ENCODE peak calls at places on chromosomes 12 and 14, in ten cellular contexts. A is suprapubic skin, L is ovary, Z is K562, Q is sigmoid colon, W is A549, F is stomach, Y is transverse colon, N is HepG2, O is GM12878. V is an unnamed sample.

GRCh38 chr12:32964981-32965585 is 68.5 kb upstream of the PKP2 start:
- DNase-seq in A (no peak), L (no peak), Z (no peak), Q (no peak), W (no peak), F (no peak), Y (no peak), N (no peak), O (no peak), V (no peak)

GRCh38 chr12:108338915-108339657 is at the start of gene CMKLR1:
- DNase-seq in A (peak), L (peak), Z (peak), Q (peak), W (no peak), F (no peak), Y (peak), N (no peak), O (no peak), V (no peak)

GRCh38 chr14:70897475-70897874 is 9.8 kb upstream of the PCNX1 start:
- DNase-seq in A (no peak), L (no peak), Z (no peak), Q (no peak), W (no peak), F (no peak), Y (no peak), N (no peak), O (no peak), V (no peak)

GRCh38 chr12:47801904-47802246 is 17.8 kb downstream of the HDAC7 start:
- DNase-seq in A (no peak), L (no peak), Z (no peak), Q (no peak), W (no peak), F (no peak), Y (no peak), N (no peak), O (no peak), V (no peak)

GRCh38 chr14:60640859-60641721 is 8.2 kb downstream of the SIX1 start:
- DNase-seq in A (no peak), L (no peak), Z (no peak), Q (no peak), W (no peak), F (no peak), Y (no peak), N (no peak), O (no peak), V (no peak)

GRCh38 chr12:16389594-16389993 is 42.1 kb downstream of the MGST1 start:
- DNase-seq in A (no peak), L (no peak), Z (no peak), Q (no peak), W (no peak), F (no peak), Y (no peak), N (no peak), O (no peak), V (no peak)

GRCh38 chr12:47838286-47838931 is 18.7 kb upstream of the HDAC7 start:
- DNase-seq in A (peak), L (peak), Z (peak), Q (no peak), W (peak), F (no peak), Y (no peak), N (peak), O (no peak), V (peak)

GRCh38 chr12:94187351-94187750 is 39.0 kb downstream of the PLXNC1 start:
- DNase-seq in A (no peak), L (no peak), Z (no peak), Q (no peak), W (no peak), F (no peak), Y (no peak), N (no peak), O (no peak), V (no peak)

GRCh38 chr14:93727917-93728650 is 60.2 kb downstream of the PRIMA1 start:
- DNase-seq in A (no peak), L (peak), Z (no peak), Q (no peak), W (no peak), F (no peak), Y (no peak), N (no peak), O (no peak), V (no peak)

GRCh38 chr12:54262403-54262925 is 17.5 kb downstream of the CBX5 start:
- DNase-seq in A (no peak), L (no peak), Z (peak), Q (no peak), W (peak), F (no peak), Y (no peak), N (no peak), O (no peak), V (no peak)

GRCh38 chr12:126891789-126892188 is 1375.2 kb upstream of the TMEM132C start:
- DNase-seq in A (no peak), L (no peak), Z (peak), Q (no peak), W (peak), F (no peak), Y (no peak), N (no peak), O (no peak), V (no peak)

GRCh38 chr12:32125455-32126084 is 18.9 kb downstream of the BICD1 start:
- DNase-seq in A (no peak), L (no peak), Z (no peak), Q (no peak), W (no peak), F (no peak), Y (no peak), N (no peak), O (no peak), V (no peak)

GRCh38 chr14:98900236-98900635 is 371.8 kb downstream of the BCL11B start:
- DNase-seq in A (no peak), L (no peak), Z (no peak), Q (peak), W (no peak), F (no peak), Y (no peak), N (no peak), O (no peak), V (no peak)

GRCh38 chr12:40577834-40578233 is 114.4 kb upstream of the CNTN1 start:
- DNase-seq in A (no peak), L (no peak), Z (no peak), Q (no peak), W (no peak), F (no peak), Y (no peak), N (no peak), O (no peak), V (no peak)

GRCh38 chr12:83823386-83824045 is 1089.1 kb downstream of the SLC6A15 start:
- DNase-seq in A (no peak), L (no peak), Z (no peak), Q (no peak), W (peak), F (peak), Y (peak), N (peak), O (no peak), V (no peak)

GRCh38 chr14:33035795-33036194 is 97.1 kb downstream of the NPAS3 start:
- DNase-seq in A (no peak), L (no peak), Z (no peak), Q (no peak), W (no peak), F (no peak), Y (no peak), N (no peak), O (no peak), V (no peak)

GRCh38 chr12:72349491-72349890 is 77.3 kb downstream of the TRHDE start:
- DNase-seq in A (no peak), L (no peak), Z (no peak), Q (no peak), W (no peak), F (no peak), Y (no peak), N (no peak), O (no peak), V (no peak)

GRCh38 chr12:95072900-95073697 is at the start of gene NR2C1:
- DNase-seq in A (peak), L (peak), Z (peak), Q (peak), W (peak), F (peak), Y (peak), N (peak), O (peak), V (peak)

GRCh38 chr14:31449971-31450610 is 7.2 kb downstream of the DTD2 start:
- DNase-seq in A (no peak), L (no peak), Z (peak), Q (no peak), W (peak), F (no peak), Y (no peak), N (peak), O (no peak), V (no peak)

GRCh38 chr12:57604454-57605307 is at the start of gene DTX3:
- DNase-seq in A (no peak), L (peak), Z (no peak), Q (peak), W (no peak), F (no peak), Y (no peak), N (no peak), O (no peak), V (no peak)
- TF ChIP-seq EP300 in A (no peak), L (no peak), Z (no peak), Q (no peak), W (no peak), F (no peak), Y (no peak), N (no peak), O (no peak), V (no peak)

GRCh38 chr14:39268393-39268792 is 34.7 kb downstream of the MIA2 start:
- DNase-seq in A (no peak), L (no peak), Z (no peak), Q (no peak), W (peak), F (no peak), Y (no peak), N (peak), O (no peak), V (no peak)
- TF ChIP-seq EP300 in A (no peak), L (no peak), Z (no peak), Q (no peak), W (no peak), F (no peak), Y (no peak), N (no peak), O (no peak), V (no peak)

DNA sequence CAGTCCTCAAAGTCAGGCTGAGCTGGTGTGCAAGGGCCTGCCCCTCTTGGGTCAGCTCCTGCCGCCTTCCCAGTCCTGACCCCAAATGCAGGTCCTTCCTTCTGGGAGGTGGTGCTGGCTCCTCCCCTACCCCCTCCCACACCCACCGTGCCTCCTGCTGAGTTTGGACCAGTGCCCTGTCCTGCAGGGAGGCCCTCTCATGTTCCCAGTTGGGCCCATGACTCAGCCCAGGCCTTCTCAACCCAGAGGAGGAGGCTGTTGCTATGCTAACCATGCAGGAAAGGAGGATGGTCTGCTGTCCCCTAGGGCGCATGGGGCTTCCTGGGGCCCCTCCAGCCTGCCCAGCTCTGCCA is 4.4 kb downstream of the ZBTB42 start:
- DNase-seq in A (no peak), L (peak), Z (peak), Q (no peak), W (peak), F (peak), Y (no peak), N (no peak), O (no peak), V (no peak)
- TF ChIP-seq EP300 in A (no peak), L (no peak), Z (no peak), Q (no peak), W (no peak), F (no peak), Y (no peak), N (no peak), O (no peak), V (no peak)

DNA sequence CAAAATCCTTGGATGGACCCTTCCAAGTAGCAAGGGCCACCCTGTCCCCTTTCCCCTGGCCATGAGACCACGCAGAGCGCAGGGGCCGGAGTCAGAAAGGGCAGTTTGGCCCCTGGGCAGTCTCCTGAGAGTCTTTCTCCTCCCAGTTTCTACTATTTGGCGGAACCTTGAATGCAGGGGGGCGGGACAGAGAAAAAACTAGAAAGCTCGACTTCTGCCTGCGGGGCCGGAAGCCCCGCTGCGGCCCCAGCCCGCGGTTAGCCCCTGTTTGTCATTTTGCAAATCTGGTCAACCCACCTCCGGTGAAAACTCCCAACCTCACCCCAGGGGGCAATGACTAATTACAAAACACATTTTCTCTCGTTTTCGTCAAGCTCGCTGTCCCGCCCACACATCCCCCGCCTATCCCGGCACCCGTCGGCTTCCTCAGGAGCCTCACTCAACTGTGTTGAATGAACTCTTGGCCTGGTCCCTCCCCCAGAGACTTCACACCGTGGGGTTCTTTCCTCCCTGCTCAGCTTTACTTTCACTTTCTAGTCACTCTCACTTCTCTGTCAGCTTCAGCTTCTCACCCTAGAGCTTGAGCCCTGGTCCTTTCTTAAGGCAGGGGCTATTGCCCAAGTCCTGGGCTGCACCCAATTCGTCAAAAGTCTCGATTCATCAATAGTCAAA is 66.7 kb downstream of the IRF2BPL start:
- DNase-seq in A (peak), L (peak), Z (peak), Q (peak), W (peak), F (peak), Y (peak), N (peak), O (peak), V (peak)
- TF ChIP-seq EP300 in A (no peak), L (no peak), Z (peak), Q (no peak), W (peak), F (no peak), Y (no peak), N (no peak), O (peak), V (peak)

GRCh38 chr12:77741974-77742517 is 88.6 kb upstream of the NAV3 start:
- DNase-seq in A (no peak), L (no peak), Z (no peak), Q (no peak), W (no peak), F (no peak), Y (no peak), N (peak), O (no peak), V (no peak)

GRCh38 chr12:77751939-77752338 is 78.8 kb upstream of the NAV3 start:
- DNase-seq in A (no peak), L (no peak), Z (no peak), Q (no peak), W (no peak), F (no peak), Y (no peak), N (no peak), O (no peak), V (no peak)

GRCh38 chr12:77742631-77743030 is 88.1 kb upstream of the NAV3 start:
- DNase-seq in A (no peak), L (no peak), Z (no peak), Q (no peak), W (peak), F (no peak), Y (no peak), N (peak), O (no peak), V (no peak)

GRCh38 chr12:77746108-77746507 is 84.6 kb upstream of the NAV3 start:
- DNase-seq in A (no peak), L (no peak), Z (no peak), Q (no peak), W (no peak), F (no peak), Y (no peak), N (no peak), O (peak), V (no peak)
- TF ChIP-seq EP300 in A (no peak), L (no peak), Z (no peak), Q (no peak), W (no peak), F (no peak), Y (no peak), N (no peak), O (peak), V (no peak)

DNA sequence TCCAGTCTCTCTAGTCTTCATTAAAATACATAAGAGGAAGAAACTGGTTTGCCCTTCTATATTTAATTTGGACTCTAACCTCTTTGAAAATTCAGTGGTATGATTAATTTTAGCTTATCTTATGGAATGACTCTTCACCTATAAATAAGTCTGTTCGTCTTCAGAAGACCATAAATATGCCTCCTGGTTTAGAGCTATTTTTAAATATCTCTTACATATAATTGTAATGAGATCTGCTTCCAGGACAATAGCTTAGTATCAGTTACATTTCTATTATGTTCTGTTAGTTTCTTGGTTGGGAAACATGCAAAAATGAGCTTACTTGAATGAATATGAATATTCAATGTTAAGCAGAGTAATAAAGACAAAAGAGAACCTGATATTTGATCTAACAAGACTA is 257.5 kb upstream of the HMGA2 start:
- DNase-seq in A (no peak), L (no peak), Z (no peak), Q (no peak), W (no peak), F (no peak), Y (no peak), N (no peak), O (no peak), V (no peak)
- TF ChIP-seq EP300 in A (no peak), L (no peak), Z (no peak), Q (no peak), W (no peak), F (no peak), Y (no peak), N (no peak), O (no peak), V (no peak)

GRCh38 chr12:99822273-99822672 is 162.5 kb downstream of the ANKS1B start:
- DNase-seq in A (no peak), L (no peak), Z (no peak), Q (no peak), W (no peak), F (no peak), Y (no peak), N (no peak), O (no peak), V (no peak)

DNA sequence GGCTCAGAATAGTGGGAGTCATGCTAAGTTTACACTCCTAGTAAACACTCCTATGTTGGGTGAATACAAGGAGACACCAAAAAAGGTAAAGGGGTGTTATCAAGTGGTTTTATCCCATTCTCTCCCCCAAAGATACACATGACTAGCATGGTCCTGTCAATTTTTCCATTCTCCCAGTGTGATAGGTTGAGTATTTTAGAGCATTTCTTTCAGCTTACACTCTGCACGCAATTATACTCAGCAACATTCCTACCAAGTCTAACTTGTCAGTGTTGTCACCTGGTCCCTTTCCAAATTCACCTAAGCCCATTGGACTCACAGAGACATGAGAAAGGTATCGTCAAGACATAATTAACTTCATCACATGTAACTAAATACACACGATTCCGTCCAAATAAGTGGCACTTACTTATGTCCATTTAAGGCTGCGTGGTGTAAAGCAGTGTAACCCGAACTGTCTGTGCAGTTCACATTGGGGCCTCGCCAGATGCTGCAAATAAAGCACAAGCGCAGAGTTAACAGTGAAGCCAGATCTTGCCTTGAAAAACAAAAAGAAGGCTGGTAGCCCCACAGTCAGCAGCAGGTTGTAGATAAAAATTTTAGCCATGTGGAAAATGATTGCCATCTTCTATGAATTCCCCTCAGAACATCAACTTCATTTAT is 159.7 kb downstream of the ANKS1B start:
- DNase-seq in A (no peak), L (no peak), Z (no peak), Q (no peak), W (no peak), F (no peak), Y (no peak), N (no peak), O (no peak), V (no peak)
- TF ChIP-seq EP300 in A (no peak), L (no peak), Z (no peak), Q (no peak), W (no peak), F (no peak), Y (no peak), N (no peak), O (no peak), V (no peak)

GRCh38 chr12:29709056-29709455 is 74.7 kb downstream of the TMTC1 start:
- DNase-seq in A (no peak), L (no peak), Z (no peak), Q (no peak), W (no peak), F (no peak), Y (no peak), N (no peak), O (no peak), V (no peak)

GRCh38 chr12:29709641-29710040 is 74.1 kb downstream of the TMTC1 start:
- DNase-seq in A (no peak), L (no peak), Z (no peak), Q (no peak), W (no peak), F (no peak), Y (no peak), N (no peak), O (no peak), V (no peak)

GRCh38 chr12:29711381-29711780 is 72.4 kb downstream of the TMTC1 start:
- DNase-seq in A (no peak), L (no peak), Z (no peak), Q (no peak), W (no peak), F (no peak), Y (no peak), N (no peak), O (no peak), V (no peak)

GRCh38 chr12:29707846-29708245 is 75.9 kb downstream of the TMTC1 start:
- DNase-seq in A (no peak), L (no peak), Z (no peak), Q (no peak), W (no peak), F (no peak), Y (no peak), N (no peak), O (no peak), V (no peak)

DNA sequence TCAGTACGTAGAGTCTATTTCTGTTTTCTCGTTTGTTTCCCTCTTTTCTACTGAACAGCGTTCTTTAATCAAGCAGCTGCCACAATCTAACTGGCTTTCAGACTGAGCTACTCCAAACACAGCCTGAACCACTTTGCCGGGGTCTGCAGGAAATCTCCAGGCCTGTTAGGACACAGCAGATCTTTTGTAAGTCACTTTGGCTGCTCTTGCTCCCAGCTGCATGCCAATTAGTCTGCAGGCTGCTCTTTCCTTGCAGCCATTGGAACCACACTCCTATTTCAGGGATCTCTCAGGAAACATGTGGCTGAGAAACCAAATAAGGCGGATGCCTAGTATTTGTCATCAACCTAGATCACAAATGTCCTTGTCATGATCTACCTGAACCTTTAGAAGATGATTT is 73.6 kb downstream of the TMTC1 start:
- DNase-seq in A (no peak), L (no peak), Z (no peak), Q (peak), W (no peak), F (no peak), Y (no peak), N (no peak), O (no peak), V (no peak)
- TF ChIP-seq EP300 in A (no peak), L (no peak), Z (no peak), Q (no peak), W (no peak), F (no peak), Y (no peak), N (no peak), O (no peak), V (no peak)

V was measured in tibial nerve.